ENCODE peak calls at places on chromosomes 5 and 9, in seven cellular contexts. Y, U, F, M, G, Z and V are unnamed samples.

GRCh38 chr5:147887925-147888324 is 9.4 kb downstream of the SCGB3A2 start:
- DNase-seq in F (no peak), Y (peak), G (no peak), Z (no peak), U (no peak), M (no peak), V (no peak)

GRCh38 chr9:72635197-72635596 is 113.8 kb downstream of the TMC1 start:
- DNase-seq in G (peak), Z (no peak), Y (no peak), M (no peak), F (no peak), U (no peak), V (peak)

GRCh38 chr5:113489299-113489698 is 1.0 kb upstream of the MCC start:
- DNase-seq in U (no peak), F (no peak), Y (peak), G (no peak), M (peak), Z (peak), V (peak)

GRCh38 chr5:134146651-134147544 is 29.9 kb downstream of the SKP1 start:
- DNase-seq in G (no peak), U (no peak), Z (no peak), Y (peak), F (no peak), M (no peak), V (no peak)

GRCh38 chr9:73892371-73892770 is 604.8 kb upstream of the RORB start:
- DNase-seq in F (no peak), G (no peak), M (no peak), Z (no peak), U (no peak), Y (no peak), V (no peak)

GRCh38 chr9:79189511-79189924 is 382.2 kb upstream of the TLE4 start:
- DNase-seq in Z (no peak), G (no peak), M (peak), Y (peak), F (no peak), U (no peak), V (no peak)

GRCh38 chr5:34869256-34869655 is 30.3 kb downstream of the TTC23L start:
- DNase-seq in Y (no peak), G (no peak), M (no peak), Z (no peak), F (no peak), U (no peak), V (no peak)

GRCh38 chr9:69485466-69485865 is 160.5 kb downstream of the ENTREP1 start:
- DNase-seq in F (no peak), Y (no peak), U (no peak), M (no peak), G (no peak), Z (no peak), V (no peak)

GRCh38 chr5:78537821-78538220 is 110.8 kb downstream of the LHFPL2 start:
- DNase-seq in Z (no peak), F (no peak), U (no peak), Y (peak), M (peak), G (peak), V (peak)

GRCh38 chr9:116499986-116500871 is 186.9 kb upstream of the TRIM32 start:
- DNase-seq in F (no peak), G (peak), M (peak), U (no peak), Y (peak), Z (no peak), V (no peak)

GRCh38 chr9:34555002-34555348 is 32.2 kb upstream of the ENHO start:
- DNase-seq in U (no peak), Z (no peak), M (no peak), F (no peak), Y (no peak), G (peak), V (no peak)

GRCh38 chr9:14180077-14180941 is 133.6 kb downstream of the NFIB start:
- DNase-seq in M (no peak), U (peak), Z (no peak), G (no peak), F (no peak), Y (no peak), V (no peak)

GRCh38 chr5:154157483-154158378 is 32.8 kb upstream of the GALNT10 start:
- DNase-seq in Z (peak), G (peak), Y (no peak), U (no peak), M (no peak), F (no peak), V (no peak)

GRCh38 chr5:77851229-77852067 is 75.3 kb upstream of the TBCA start:
- DNase-seq in Z (no peak), M (no peak), Y (peak), U (no peak), G (peak), F (no peak), V (peak)

GRCh38 chr9:93792358-93792757 is 162.8 kb downstream of the BARX1 start:
- DNase-seq in Z (no peak), M (no peak), G (no peak), U (no peak), F (no peak), Y (no peak), V (no peak)

GRCh38 chr5:178440163-178440545 is 150.0 kb downstream of the COL23A1 start:
- DNase-seq in F (no peak), U (no peak), Y (no peak), Z (no peak), M (no peak), G (peak), V (no peak)

GRCh38 chr5:87361031-87361443 is 51.7 kb downstream of the CCNH start:
- DNase-seq in Z (no peak), F (no peak), G (no peak), Y (peak), U (no peak), M (peak), V (no peak)

GRCh38 chr9:33439731-33440130 is 7.7 kb downstream of the AQP3 start:
- DNase-seq in F (no peak), Z (no peak), G (no peak), Y (no peak), M (no peak), U (no peak), V (no peak)

GRCh38 chr5:116905885-116906284 is 331.3 kb upstream of the SEMA6A start:
- DNase-seq in Y (no peak), G (no peak), M (no peak), Z (no peak), F (no peak), U (no peak), V (peak)

GRCh38 chr9:137297966-137298365 is 4.1 kb downstream of the NRARP start:
- DNase-seq in Z (no peak), F (no peak), M (no peak), Y (no peak), U (no peak), G (peak), V (no peak)
- H3K4me3 ChIP-seq in Z (no peak), F (no peak), M (no peak), Y (no peak), U (peak), G (no peak), V (no peak)

DNA sequence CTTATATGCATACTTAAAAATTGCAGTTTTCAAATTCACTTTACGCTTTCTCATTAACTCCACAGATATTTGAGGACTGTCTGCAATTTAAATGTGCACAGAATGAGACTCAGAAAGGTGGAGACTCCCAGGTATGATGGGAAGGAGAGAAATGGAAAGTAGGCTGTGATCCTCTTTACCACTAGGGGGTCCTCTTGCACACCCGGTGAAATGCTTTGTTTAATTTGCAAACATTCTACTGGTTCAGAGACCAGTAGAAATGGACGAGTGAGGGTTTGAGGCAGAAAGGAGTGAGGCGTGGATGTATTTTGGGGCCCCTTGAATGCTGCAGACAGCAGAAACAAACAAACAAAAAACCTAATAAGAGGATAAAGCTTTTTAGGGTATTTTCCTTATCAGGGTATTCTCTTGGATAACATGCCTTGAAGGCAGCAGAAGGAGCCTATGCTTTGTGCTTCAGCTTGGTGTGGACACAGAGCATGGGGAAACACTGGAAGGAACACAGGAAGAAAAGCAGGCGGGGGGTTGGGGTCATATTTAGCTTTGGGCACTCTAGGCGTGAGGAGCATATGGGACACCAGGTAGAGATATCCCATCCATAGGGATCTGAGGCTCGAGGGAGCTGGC is 410.1 kb downstream of the DMRT2 start:
- DNase-seq in U (no peak), G (peak), Z (no peak), M (no peak), F (no peak), Y (no peak), V (peak)
- TF ChIP-seq CTCF in U (peak), G (peak), Z (peak), M (peak), F (no peak), Y (no peak), V (peak)

DNA sequence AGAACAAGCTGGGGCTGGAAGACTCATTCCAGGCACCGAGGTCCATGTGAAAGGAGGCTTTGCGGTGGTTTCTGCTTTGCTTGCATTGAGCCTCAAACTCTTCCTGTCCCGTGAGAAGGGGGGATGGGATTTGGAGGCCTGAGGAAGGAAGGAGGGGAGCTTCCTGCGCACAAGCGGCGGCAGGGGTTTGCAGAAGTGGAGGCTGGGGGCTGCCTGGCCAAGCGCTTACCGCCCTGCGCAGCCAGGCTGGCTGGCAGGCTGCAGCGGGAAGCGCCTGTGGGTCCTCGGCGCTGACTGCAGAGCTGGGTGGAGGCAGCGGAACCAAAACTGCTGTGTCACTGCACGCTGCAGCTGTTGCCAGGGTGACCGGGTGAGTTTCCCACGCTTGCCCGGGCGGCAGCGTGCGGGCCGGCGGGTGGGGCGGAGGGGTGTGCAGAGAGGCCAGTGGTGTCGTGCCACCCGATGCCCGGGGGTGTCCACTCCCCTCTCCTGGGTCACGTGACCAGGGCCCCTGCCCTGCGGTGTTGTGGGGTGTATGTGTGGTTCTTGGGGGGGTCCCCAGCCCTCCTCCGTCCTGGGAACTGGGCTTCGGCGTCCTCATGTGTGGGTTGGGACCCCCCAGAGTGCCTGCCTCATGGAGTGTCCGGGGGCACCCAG is 81.0 kb downstream of the RXRA start:
- DNase-seq in M (peak), G (peak), U (peak), Z (peak), F (peak), Y (peak), V (peak)
- H3K4me3 ChIP-seq in M (peak), G (no peak), U (peak), Z (no peak), F (peak), Y (peak), V (peak)

GRCh38 chr5:150164640-150165039 is 1.9 kb upstream of the CDX1 start:
- DNase-seq in F (no peak), U (peak), G (no peak), Y (peak), Z (no peak), M (no peak), V (no peak)

GRCh38 chr5:150166193-150167162 is at the start of gene CDX1:
- DNase-seq in U (peak), G (peak), M (no peak), Z (no peak), F (no peak), Y (no peak), V (no peak)

GRCh38 chr5:150167163-150167798 is 703 bp downstream of the CDX1 start:
- DNase-seq in Z (no peak), F (no peak), M (no peak), U (no peak), G (peak), Y (no peak), V (no peak)

GRCh38 chr5:150168864-150169263 is 2.3 kb downstream of the CDX1 start:
- DNase-seq in F (no peak), M (no peak), G (no peak), Z (no peak), U (no peak), Y (no peak), V (no peak)

DNA sequence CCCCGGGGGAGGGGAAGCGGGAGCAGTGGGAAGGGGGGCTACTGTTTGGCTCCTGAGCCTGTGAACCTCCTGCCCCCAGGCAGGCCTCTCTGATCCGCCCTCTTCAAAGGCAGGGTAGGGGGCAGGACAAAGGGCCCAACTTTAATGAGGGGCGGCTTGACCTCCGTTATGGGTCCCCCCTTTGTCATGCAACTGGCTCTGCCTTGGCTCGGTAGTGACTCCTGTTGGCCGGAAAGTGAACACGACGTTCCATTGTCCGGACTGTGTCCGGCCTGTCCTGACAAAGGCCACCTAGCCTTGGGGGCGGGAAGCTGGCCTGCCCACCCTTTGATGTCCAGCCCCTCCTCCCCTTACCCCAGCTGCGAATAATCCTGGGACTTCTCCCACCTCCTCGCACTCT is 1.3 kb downstream of the CDX1 start:
- DNase-seq in Y (no peak), G (peak), F (no peak), M (no peak), U (no peak), Z (no peak), V (no peak)
- TF ChIP-seq CTCF in Y (peak), G (peak), F (no peak), M (no peak), U (no peak), Z (peak), V (no peak)

DNA sequence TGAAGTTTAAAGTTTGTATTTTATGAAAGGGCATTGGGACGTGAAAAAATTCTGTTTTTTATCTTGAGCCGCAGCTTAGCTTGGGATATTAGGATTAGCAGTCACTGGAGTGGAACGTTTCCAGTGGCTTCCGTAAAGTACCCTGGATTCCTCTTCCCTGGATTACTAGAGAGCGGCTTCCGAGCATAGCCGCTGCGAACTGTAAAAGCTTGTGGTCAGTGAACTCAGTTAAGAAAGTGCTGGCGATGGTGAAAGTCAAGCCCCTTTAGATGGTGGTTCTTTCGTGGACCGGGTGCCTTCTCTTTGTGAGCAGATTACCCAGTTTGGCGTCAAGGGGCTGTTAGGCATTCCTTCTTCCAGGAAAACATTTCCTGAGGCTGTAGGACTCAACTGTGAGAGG is 168.1 kb downstream of the KDM4C start:
- DNase-seq in U (no peak), G (no peak), M (no peak), Y (no peak), Z (no peak), F (no peak), V (no peak)
- H3K4me3 ChIP-seq in U (no peak), G (no peak), M (no peak), Y (no peak), Z (no peak), F (no peak), V (no peak)

GRCh38 chr9:6415266-6415665 is 2.3 kb downstream of the UHRF2 start:
- DNase-seq in G (no peak), F (no peak), Z (no peak), M (no peak), Y (no peak), U (no peak), V (peak)
- TF ChIP-seq CTCF in G (no peak), F (no peak), Z (no peak), M (no peak), Y (no peak), U (no peak), V (no peak)

GRCh38 chr9:19231126-19232035 is 888 bp downstream of the DENND4C start:
- DNase-seq in F (no peak), M (no peak), Z (peak), Y (peak), G (no peak), U (no peak), V (peak)

GRCh38 chr9:19230356-19231125 is at the start of gene DENND4C:
- DNase-seq in U (peak), Y (peak), G (peak), F (peak), Z (peak), M (peak), V (peak)

GRCh38 chr9:19232830-19233194 is 2.3 kb downstream of the DENND4C start:
- DNase-seq in U (no peak), M (peak), G (no peak), F (no peak), Y (peak), Z (no peak), V (peak)

GRCh38 chr9:19232117-19232829 is 1.8 kb downstream of the DENND4C start:
- DNase-seq in U (no peak), M (no peak), F (no peak), Z (no peak), Y (peak), G (no peak), V (peak)

GRCh38 chr9:19233344-19233743 is 2.9 kb downstream of the DENND4C start:
- DNase-seq in G (no peak), F (no peak), Y (no peak), M (no peak), Z (no peak), U (no peak), V (peak)
- H3K4me3 ChIP-seq in G (no peak), F (peak), Y (no peak), M (peak), Z (no peak), U (peak), V (peak)

GRCh38 chr5:114782869-114783268 is 386.8 kb downstream of the TRIM36 start:
- DNase-seq in U (peak), Z (no peak), Y (no peak), G (peak), F (no peak), M (no peak), V (no peak)
- TF ChIP-seq CTCF in U (peak), Z (no peak), Y (no peak), G (peak), F (no peak), M (no peak), V (no peak)

DNA sequence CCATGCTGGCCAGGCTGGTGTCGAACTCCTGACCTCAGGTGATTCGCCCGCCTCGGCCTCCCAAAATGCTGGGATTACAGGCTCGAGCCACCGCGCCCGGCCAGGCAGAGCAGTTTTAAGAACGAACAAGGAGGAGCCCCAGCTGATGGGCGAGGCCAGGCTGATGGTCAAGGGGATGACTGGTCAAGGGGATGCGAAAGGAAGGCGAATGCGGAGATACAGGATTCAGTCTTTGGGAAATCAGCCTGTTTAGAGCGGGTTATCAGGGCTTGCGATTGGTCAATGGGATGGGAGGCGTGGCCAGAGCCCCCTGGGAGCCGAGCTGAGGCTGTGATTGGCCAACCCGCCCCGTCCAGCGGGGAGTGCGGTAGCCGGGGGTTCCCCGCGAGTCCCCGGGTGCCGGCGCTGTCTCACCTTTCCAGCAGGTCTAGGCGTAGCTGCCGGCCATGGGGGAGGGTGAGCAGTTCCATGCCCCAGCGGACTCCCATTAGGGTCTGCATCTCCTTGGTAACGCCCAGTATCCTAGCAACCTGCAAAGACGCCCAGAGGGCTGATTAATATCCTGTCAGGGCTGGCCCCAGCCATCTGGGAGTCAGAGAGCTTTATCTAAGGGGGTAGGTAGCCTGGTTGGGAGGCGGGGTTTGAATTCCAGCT is 7.5 kb upstream of the TOR2A start:
- DNase-seq in F (no peak), U (no peak), M (peak), Z (no peak), Y (peak), G (peak), V (no peak)
- H3K4me3 ChIP-seq in F (no peak), U (peak), M (peak), Z (no peak), Y (peak), G (peak), V (no peak)

GRCh38 chr5:36090033-36090432 is 23.4 kb upstream of the UGT3A2 start:
- DNase-seq in Z (peak), U (no peak), G (peak), Y (peak), M (peak), F (no peak), V (peak)
- TF ChIP-seq CTCF in Z (peak), U (peak), G (peak), Y (peak), M (peak), F (no peak), V (peak)